ENCODE peak calls at places on chromosomes 3 and 15, in four cellular contexts. H is fibroblast of lung, R is foreskin fibroblast, D is tibial artery. V is an unnamed sample.
A peak's percentile ranks its signal among the peaks of the same experiment; 100 is the strongest.

GRCh38 chr15:31302029-31302657 is 24.5 kb upstream of the KLF13 start:
- DNase-seq in H (no peak), R (no peak), D (no peak), V (peak; percentile 64)

GRCh38 chr3:184129012-184129411 is 6.1 kb upstream of the EIF2B5 start:
- DNase-seq in H (peak; percentile 50), D (no peak), R (peak; percentile 67), V (no peak)

GRCh38 chr3:12347301-12347700 is 58.4 kb downstream of the PPARG start:
- DNase-seq in H (no peak), D (no peak), R (no peak), V (no peak)

GRCh38 chr3:163877805-163878204 is 1200.5 kb downstream of the SI start:
- DNase-seq in R (no peak), H (no peak), D (no peak), V (no peak)

GRCh38 chr15:57873564-57874209 is 167.2 kb downstream of the POLR2M start:
- DNase-seq in R (peak; percentile 81), H (peak; percentile 84), D (no peak), V (no peak)

GRCh38 chr15:42155546-42156265 is 730 bp downstream of the PLA2G4F start:
- DNase-seq in H (no peak), D (peak; percentile 34), R (no peak), V (no peak)

GRCh38 chr3:43765417-43766030 is 74.8 kb downstream of the ABHD5 start:
- DNase-seq in D (no peak), H (peak; percentile 52), R (peak; percentile 78), V (no peak)

GRCh38 chr15:40048155-40048792 is 9.3 kb upstream of the SRP14 start:
- DNase-seq in R (no peak), H (no peak), D (peak; percentile 60), V (peak; percentile 73)

GRCh38 chr3:152097770-152098169 is 171.0 kb upstream of the MBNL1 start:
- DNase-seq in R (no peak), D (no peak), H (no peak), V (no peak)

GRCh38 chr3:60146121-60146520 is 1096.3 kb upstream of the CFAP20DC start:
- DNase-seq in H (no peak), R (no peak), D (no peak), V (no peak)

GRCh38 chr3:130539005-130539404 is 22.0 kb downstream of the COL6A6 start:
- DNase-seq in R (peak; percentile 53), H (peak; percentile 4), D (no peak), V (no peak)

GRCh38 chr3:79872483-79872882 is 104.7 kb upstream of the ROBO1 start:
- DNase-seq in D (no peak), H (peak; percentile 95), R (peak; percentile 24), V (no peak)

GRCh38 chr3:17740703-17741102 is 1.7 kb downstream of the TBC1D5 start:
- DNase-seq in R (peak; percentile 45), H (peak; percentile 77), D (no peak), V (no peak)

GRCh38 chr15:59276225-59277178 is 69.9 kb downstream of the LDHAL6B start:
- DNase-seq in R (no peak), D (no peak), H (no peak), V (no peak)

GRCh38 chr3:45612918-45613602 is 18.5 kb downstream of the LIMD1 start:
- DNase-seq in R (no peak), D (no peak), H (peak; percentile 45), V (no peak)

GRCh38 chr15:39511000-39511914 is 69.6 kb upstream of the THBS1 start:
- DNase-seq in D (peak; percentile 85), R (peak; percentile 96), H (peak; percentile 91), V (no peak)

GRCh38 chr15:73873889-73874511 is 636 bp downstream of the TBC1D21 start:
- DNase-seq in D (peak; percentile 52), H (peak; percentile 44), R (peak; percentile 80), V (no peak)

GRCh38 chr3:82643948-82644347 is 882.5 kb upstream of the GBE1 start:
- DNase-seq in H (peak; percentile 3), R (peak; percentile 4), D (no peak), V (no peak)

GRCh38 chr3:153070153-153070868 is 91.7 kb upstream of the RAP2B start:
- DNase-seq in D (no peak), H (peak; percentile 81), R (peak; percentile 84), V (no peak)

GRCh38 chr15:90015749-90016148 is 14.6 kb downstream of the ZNF710 start:
- DNase-seq in R (peak; percentile 44), H (no peak), D (peak; percentile 31), V (no peak)

GRCh38 chr3:46395210-46395661 is 11.6 kb downstream of the CCR5AS start:
- DNase-seq in R (no peak), H (peak; percentile 38), D (no peak), V (no peak)

GRCh38 chr3:29240248-29240647 is 40.6 kb upstream of the RBMS3 start:
- DNase-seq in H (peak; percentile 77), R (peak; percentile 70), D (no peak), V (no peak)

GRCh38 chr3:22704571-22705354 is 498.4 kb upstream of the UBE2E2 start:
- DNase-seq in D (no peak), R (no peak), H (no peak), V (no peak)
- TF ChIP-seq CTCF in D (no peak), R (no peak), H (no peak), V (no peak)

GRCh38 chr3:63908081-63908736 is 4.0 kb downstream of the SCAANT1 start:
- DNase-seq in D (no peak), H (peak; percentile 42), R (peak; percentile 35), V (no peak)
- TF ChIP-seq CTCF in D (no peak), H (peak; percentile 22), R (peak; percentile 47), V (peak; percentile 42)

DNA sequence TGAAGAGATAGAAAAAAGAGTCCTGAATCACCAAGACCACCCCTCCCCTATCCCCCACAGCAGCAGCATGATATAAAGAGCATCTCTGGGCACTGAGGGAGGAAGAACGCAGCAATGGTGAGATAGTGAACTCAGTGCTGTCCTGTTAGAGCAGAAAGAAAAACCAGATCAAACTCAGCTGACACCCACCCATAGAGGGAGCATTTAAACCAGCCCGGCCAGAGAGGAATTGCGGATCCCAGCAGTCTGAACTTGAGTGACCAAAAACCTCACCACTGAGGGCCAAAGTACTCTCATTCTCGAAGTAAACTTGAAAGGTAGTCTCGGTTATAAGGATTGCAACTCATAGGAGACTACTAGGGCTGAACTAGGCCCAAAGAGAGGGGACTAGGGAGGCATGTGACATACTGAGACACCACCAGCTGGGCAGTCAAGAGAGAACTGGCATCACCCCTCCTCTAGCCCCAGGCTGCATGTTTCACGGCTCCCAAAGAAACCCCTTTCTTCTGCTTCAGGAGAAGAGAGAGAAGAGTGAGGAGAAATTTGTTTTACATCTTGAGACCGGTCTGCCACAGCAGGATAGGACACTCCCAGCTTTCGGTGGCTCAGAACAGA is 39.2 kb upstream of the TGFBR2 start:
- DNase-seq in H (no peak), R (no peak), D (no peak), V (no peak)
- TF ChIP-seq CTCF in H (no peak), R (no peak), D (no peak), V (no peak)

GRCh38 chr3:66931699-66932098 is 66.4 kb upstream of the KBTBD8 start:
- DNase-seq in H (no peak), D (no peak), R (no peak), V (no peak)
- TF ChIP-seq CTCF in H (no peak), D (no peak), R (no peak), V (no peak)

GRCh38 chr3:132318451-132318850 is 1.2 kb downstream of the ACP3 start:
- DNase-seq in H (peak; percentile 53), D (no peak), R (peak; percentile 54), V (no peak)

GRCh38 chr3:132311860-132312259 is 5.3 kb upstream of the ACP3 start:
- DNase-seq in D (no peak), H (peak; percentile 79), R (peak; percentile 70), V (no peak)

GRCh38 chr3:132315851-132316250 is 1.4 kb upstream of the ACP3 start:
- DNase-seq in D (no peak), H (peak; percentile 39), R (peak; percentile 46), V (no peak)

GRCh38 chr3:132321321-132321720 is 4.1 kb downstream of the ACP3 start:
- DNase-seq in D (no peak), H (peak; percentile 25), R (no peak), V (no peak)

DNA sequence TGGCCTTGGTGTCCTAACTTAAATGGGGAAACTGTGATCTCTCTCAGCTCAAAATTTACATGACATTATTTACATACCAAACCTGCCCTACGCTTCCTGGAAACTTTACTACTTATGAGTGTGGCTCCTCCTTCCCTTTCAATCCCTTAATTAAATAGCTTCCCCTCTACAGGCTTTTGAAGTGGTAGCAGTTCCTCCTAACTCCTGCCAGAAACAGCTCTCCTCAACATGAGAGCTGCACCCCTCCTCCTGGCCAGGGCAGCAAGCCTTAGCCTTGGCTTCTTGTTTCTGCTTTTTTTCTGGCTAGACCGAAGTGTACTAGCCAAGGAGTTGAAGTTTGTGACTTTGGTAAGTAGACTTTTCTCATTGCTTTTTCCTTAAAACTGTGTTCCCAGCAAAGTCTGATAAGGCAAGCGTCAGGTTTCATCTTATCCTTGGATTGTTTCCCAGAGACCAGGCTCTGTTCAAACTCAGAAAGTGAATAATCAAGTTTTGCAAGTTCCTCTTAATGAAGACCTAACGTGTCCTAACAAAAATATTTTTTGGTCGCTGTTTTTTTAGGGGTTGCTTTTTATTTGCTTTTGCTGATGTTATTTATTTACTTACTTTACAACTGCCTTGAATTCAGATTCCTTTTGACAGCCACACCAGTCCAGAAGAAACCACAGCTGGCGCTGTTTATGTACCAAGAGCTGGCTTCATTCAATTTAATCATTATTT is at the start of gene ACP3:
- DNase-seq in R (peak; percentile 79), D (peak; percentile 69), H (peak; percentile 90), V (no peak)
- TF ChIP-seq CTCF in R (no peak), D (no peak), H (no peak), V (no peak)

GRCh38 chr3:168544097-168544957 is 448.6 kb upstream of the GOLIM4 start:
- DNase-seq in H (peak; percentile 2), R (peak; percentile 21), D (no peak), V (no peak)
- TF ChIP-seq CTCF in H (no peak), R (no peak), D (no peak), V (peak; percentile 19)

DNA sequence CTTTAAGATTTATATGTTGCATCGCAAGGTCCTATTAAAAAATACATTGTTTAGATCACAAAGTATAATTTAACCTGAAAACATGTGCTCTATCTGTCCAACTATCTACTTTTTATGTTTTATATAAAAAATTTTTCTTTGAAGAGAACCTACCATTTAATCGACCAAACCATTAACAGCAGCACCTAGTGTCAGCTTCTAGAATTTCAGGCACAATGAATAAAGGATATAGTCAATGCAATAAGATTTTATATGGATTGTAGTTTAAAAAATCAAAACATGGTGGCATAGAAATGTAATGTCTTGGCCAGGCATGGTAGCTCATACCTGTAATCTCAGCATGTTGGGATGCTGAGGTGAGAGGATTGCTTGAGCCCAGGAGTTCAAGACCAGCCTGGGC is 313.7 kb downstream of the GAP43 start:
- DNase-seq in R (peak; percentile 35), D (no peak), H (no peak), V (no peak)
- TF ChIP-seq CTCF in R (peak; percentile 44), D (no peak), H (peak; percentile 38), V (peak; percentile 48)